ENCODE peak calls at places on chromosomes 3 and 15, in ten cellular contexts. N is NCI-H345; A is effector CD4-positive, alpha-beta T cell; E is effector memory CD8-positive, alpha-beta T cell; K is RCC 7860; V is tibial artery; D is skeletal muscle cell; B is COLO829; T is NCI-H446; S is CD8-positive, alpha-beta T cell. H is an unnamed sample.

GRCh38 chr3:112061152-112061551 is 25.0 kb upstream of the C3orf52 start:
- DNase-seq in N (no peak), A (no peak), K (no peak), S (no peak), D (no peak), T (no peak), E (no peak), V (no peak), B (no peak), H (no peak)

GRCh38 chr3:135125171-135125801 is 330.2 kb downstream of the EPHB1 start:
- DNase-seq in T (no peak), A (no peak), V (no peak), K (no peak), D (no peak), S (no peak), B (peak; percentile 10), N (no peak), E (no peak), H (no peak)

GRCh38 chr15:57138260-57138895 is 219.9 kb downstream of the TCF12 start:
- DNase-seq in E (no peak), V (no peak), D (no peak), B (peak; percentile 33), N (peak; percentile 31), K (peak; percentile 22), S (no peak), A (no peak), T (peak; percentile 66), H (peak; percentile 52)

GRCh38 chr3:197600796-197601565 is 45.2 kb upstream of the BDH1 start:
- DNase-seq in T (no peak), E (no peak), A (no peak), K (peak; percentile 77), N (no peak), D (no peak), S (no peak), B (peak; percentile 56), V (no peak), H (no peak)

GRCh38 chr3:23035927-23036640 is 167.0 kb upstream of the UBE2E2 start:
- DNase-seq in V (no peak), D (no peak), B (no peak), N (no peak), K (no peak), E (no peak), S (peak; percentile 22), T (no peak), A (no peak), H (no peak)

GRCh38 chr15:50183112-50183794 is 1.3 kb downstream of the SLC27A2 start:
- DNase-seq in E (no peak), V (no peak), S (no peak), B (no peak), D (no peak), K (no peak), N (no peak), T (no peak), A (no peak), H (no peak)

GRCh38 chr15:51775967-51776816 is 24.8 kb downstream of the TMOD2 start:
- DNase-seq in K (peak; percentile 27), V (no peak), S (peak; percentile 52), B (peak; percentile 29), A (peak; percentile 34), D (no peak), N (peak; percentile 14), T (peak; percentile 46), E (peak; percentile 29), H (peak; percentile 78)

GRCh38 chr3:16364963-16365362 is 100.0 kb downstream of the OXNAD1 start:
- DNase-seq in B (no peak), S (no peak), N (no peak), E (no peak), K (no peak), V (no peak), D (no peak), A (no peak), T (no peak), H (no peak)

GRCh38 chr15:70269331-70269911 is 171.7 kb upstream of the TLE3 start:
- DNase-seq in V (no peak), T (peak; percentile 6), B (no peak), N (no peak), S (no peak), K (no peak), A (no peak), E (no peak), D (no peak), H (no peak)

GRCh38 chr3:135490219-135490618 is 475.3 kb upstream of the PPP2R3A start:
- DNase-seq in K (no peak), S (no peak), D (no peak), T (no peak), E (no peak), B (no peak), V (no peak), N (no peak), A (no peak), H (no peak)

GRCh38 chr15:23073890-23074631 is 34.7 kb upstream of the TUBGCP5 start:
- DNase-seq in T (no peak), V (no peak), A (no peak), N (peak; percentile 87), S (no peak), E (no peak), D (no peak), B (no peak), K (no peak), H (no peak)

GRCh38 chr3:53844262-53845102 is 1.7 kb downstream of the CHDH start:
- DNase-seq in V (no peak), E (no peak), K (no peak), T (no peak), S (no peak), D (no peak), B (no peak), A (no peak), N (no peak), H (peak; percentile 10)

GRCh38 chr3:62527484-62527883 is 154.1 kb upstream of the FEZF2 start:
- DNase-seq in V (no peak), D (no peak), T (no peak), B (no peak), E (no peak), K (no peak), S (no peak), A (no peak), N (no peak), H (no peak)

GRCh38 chr3:125052671-125053303 is 3.0 kb downstream of the HEG1 start:
- DNase-seq in K (peak; percentile 44), N (peak; percentile 64), A (no peak), D (peak; percentile 71), T (peak; percentile 65), B (peak; percentile 82), V (no peak), E (no peak), S (no peak), H (no peak)

GRCh38 chr3:196141052-196141865 is 59.4 kb upstream of the TFRC start:
- DNase-seq in A (no peak), N (no peak), D (no peak), E (no peak), B (no peak), V (no peak), T (no peak), K (no peak), S (no peak), H (no peak)

GRCh38 chr15:65663521-65663920 is 41.8 kb downstream of the SLC24A1 start:
- DNase-seq in B (no peak), E (no peak), K (no peak), D (no peak), A (no peak), N (no peak), S (no peak), V (no peak), T (no peak), H (no peak)

GRCh38 chr3:135806342-135806741 is 159.2 kb upstream of the PPP2R3A start:
- DNase-seq in A (no peak), D (no peak), N (no peak), V (no peak), T (no peak), E (no peak), K (no peak), S (no peak), B (no peak), H (peak; percentile 8)

GRCh38 chr3:64214697-64215018 is 10.6 kb downstream of the PRICKLE2 start:
- DNase-seq in B (peak; percentile 81), T (no peak), D (no peak), V (no peak), N (no peak), S (no peak), K (no peak), E (no peak), A (no peak), H (no peak)

GRCh38 chr3:157513585-157513984 is 10.4 kb upstream of the VEPH1 start:
- DNase-seq in A (no peak), V (no peak), T (no peak), K (no peak), D (no peak), B (no peak), S (no peak), N (no peak), E (no peak), H (no peak)

GRCh38 chr3:62922326-62922725 is 47.1 kb upstream of the CADPS start:
- DNase-seq in N (no peak), A (no peak), T (no peak), D (peak; percentile 36), K (no peak), B (peak; percentile 65), E (no peak), S (no peak), V (no peak), H (no peak)

GRCh38 chr3:126911162-126912026 is 71.5 kb upstream of the PLXNA1 start:
- DNase-seq in K (peak; percentile 97), V (peak; percentile 74), A (peak; percentile 25), N (no peak), S (peak; percentile 69), E (peak; percentile 70), D (peak; percentile 78), T (peak; percentile 46), B (peak; percentile 76), H (peak; percentile 55)

GRCh38 chr15:40536501-40536900 is 28.3 kb downstream of the CCDC32 start:
- DNase-seq in K (no peak), T (peak; percentile 77), E (no peak), A (no peak), N (no peak), S (no peak), V (no peak), D (peak; percentile 76), B (no peak), H (no peak)

GRCh38 chr3:62096521-62096920 is 276.8 kb downstream of the FEZF2 start:
- DNase-seq in V (no peak), S (no peak), D (no peak), A (no peak), K (no peak), B (no peak), N (no peak), T (no peak), E (no peak), H (no peak)

GRCh38 chr3:150346956-150347863 is 60.9 kb upstream of the TSC22D2 start:
- DNase-seq in K (no peak), T (no peak), B (no peak), A (no peak), S (no peak), N (no peak), E (no peak), D (no peak), V (no peak), H (no peak)

GRCh38 chr3:177604181-177604580 is 406.9 kb upstream of the TBL1XR1 start:
- DNase-seq in N (no peak), E (no peak), S (no peak), D (no peak), B (no peak), A (no peak), T (no peak), K (no peak), V (no peak), H (no peak)

GRCh38 chr3:42735021-42735420 is 32.4 kb upstream of the HHATL start:
- DNase-seq in D (no peak), A (no peak), K (no peak), S (no peak), N (no peak), B (no peak), T (no peak), V (no peak), E (no peak), H (no peak)

GRCh38 chr15:62591842-62592838 is 427.1 kb upstream of the C2CD4B start:
- DNase-seq in K (peak; percentile 43), N (no peak), D (no peak), E (no peak), T (no peak), A (no peak), S (no peak), B (no peak), V (no peak), H (no peak)

GRCh38 chr3:141795311-141795710 is 32.1 kb downstream of the GRK7 start:
- DNase-seq in K (no peak), A (no peak), E (no peak), T (no peak), V (no peak), N (no peak), D (no peak), S (no peak), B (no peak), H (no peak)